ENCODE peak calls at places on chromosomes 4 and X, in five cellular contexts. Y, E, D, I and N are unnamed samples.

GRCh38 chr4:178395798-178396197 is 953.6 kb upstream of the AGA start:
- DNase-seq in Y (no peak), E (no peak), D (no peak), I (no peak), N (no peak)

GRCh38 chr4:152515678-152516077 is 20.2 kb downstream of the FBXW7 start:
- DNase-seq in Y (peak), E (peak), D (no peak), I (no peak), N (peak)

GRCh38 chrX:151370906-151371305 is 26.1 kb upstream of the VMA21 start:
- DNase-seq in Y (no peak), E (no peak), D (no peak), I (no peak), N (no peak)

GRCh38 chrX:27491397-27491796 is 28.3 kb upstream of the PPP4R3C start:
- DNase-seq in Y (no peak), E (no peak), D (no peak), I (no peak), N (no peak)

GRCh38 chrX:129961180-129962083 is 21.0 kb upstream of the BCORL1 start:
- DNase-seq in Y (no peak), E (no peak), D (peak), I (no peak), N (no peak)

GRCh38 chr4:185211035-185211434 is 1.6 kb downstream of the SNX25 start:
- DNase-seq in Y (peak), E (peak), D (no peak), I (no peak), N (no peak)

GRCh38 chr4:95839891-95840290 is at the start of gene PDHA2:
- DNase-seq in Y (no peak), E (no peak), D (no peak), I (no peak), N (no peak)

GRCh38 chrX:132791725-132792124 is 166.7 kb downstream of the HS6ST2 start:
- DNase-seq in Y (no peak), E (no peak), D (peak), I (no peak), N (no peak)

GRCh38 chr4:97215426-97215825 is 927.9 kb downstream of the STPG2 start:
- DNase-seq in Y (no peak), E (no peak), D (no peak), I (no peak), N (no peak)

GRCh38 chrX:24493740-24494543 is 28.9 kb downstream of the PDK3 start:
- DNase-seq in Y (no peak), E (no peak), D (no peak), I (no peak), N (peak)

GRCh38 chr4:88964450-88964849 is 92.5 kb downstream of the FAM13A start:
- DNase-seq in Y (peak), E (peak), D (no peak), I (no peak), N (peak)

GRCh38 chr4:3243066-3243775 is 5.7 kb upstream of the MSANTD1 start:
- DNase-seq in Y (no peak), E (no peak), D (no peak), I (no peak), N (no peak)

GRCh38 chr4:1463088-1463926 is 57.1 kb upstream of the NKX1-1 start:
- DNase-seq in Y (peak), E (peak), D (no peak), I (no peak), N (peak)

GRCh38 chr4:107115185-107115847 is 79.2 kb upstream of the DKK2 start:
- DNase-seq in Y (no peak), E (peak), D (no peak), I (no peak), N (peak)
- H3K4me3 ChIP-seq in Y (no peak), E (no peak), D (no peak), I (no peak), N (no peak)

GRCh38 chrX:63679432-63679831 is 105.6 kb downstream of the ARHGEF9 start:
- DNase-seq in Y (no peak), E (no peak), D (no peak), I (no peak), N (no peak)
- H3K4me3 ChIP-seq in Y (no peak), E (no peak), D (no peak), I (no peak), N (no peak)

DNA sequence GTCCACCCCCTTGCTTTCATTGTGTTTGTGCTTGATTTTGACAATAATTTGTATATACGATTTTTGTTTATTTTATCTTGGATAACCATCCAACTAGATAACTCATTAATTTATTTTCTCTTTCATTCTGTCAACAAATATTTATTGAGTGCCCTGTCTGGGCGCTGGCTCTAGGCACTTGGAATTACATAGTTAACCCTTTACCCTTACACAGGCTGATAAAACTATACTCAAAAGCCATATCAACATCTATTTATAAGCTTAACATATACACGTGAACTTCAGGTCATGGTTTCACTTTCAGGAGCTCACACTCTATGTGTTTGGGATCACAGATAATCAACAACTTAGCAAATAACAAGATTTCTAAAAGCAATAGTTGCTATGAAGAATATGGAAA is 226.3 kb upstream of the PPARGC1A start:
- DNase-seq in Y (no peak), E (no peak), D (no peak), I (no peak), N (no peak)
- H3K4me3 ChIP-seq in Y (no peak), E (no peak), D (no peak), I (no peak), N (no peak)

GRCh38 chr4:109254845-109255244 is 47.6 kb downstream of the COL25A1 start:
- DNase-seq in Y (no peak), E (no peak), D (no peak), I (no peak), N (no peak)

GRCh38 chr4:109248322-109248895 is 54.0 kb downstream of the COL25A1 start:
- DNase-seq in Y (no peak), E (no peak), D (no peak), I (no peak), N (no peak)

GRCh38 chr4:109256847-109257246 is 45.6 kb downstream of the COL25A1 start:
- DNase-seq in Y (no peak), E (no peak), D (no peak), I (no peak), N (no peak)

GRCh38 chr4:109251396-109251795 is 51.1 kb downstream of the COL25A1 start:
- DNase-seq in Y (no peak), E (no peak), D (no peak), I (no peak), N (no peak)
- H3K4me3 ChIP-seq in Y (no peak), E (no peak), D (no peak), I (no peak), N (no peak)